ENCODE peak calls at places on chromosomes 7 and 10, in ten cellular contexts. C is sigmoid colon, S is transverse colon, J is esophagus squamous epithelium, E is A549, G is tibial nerve, O is lower leg skin, D is gastrocnemius medialis, X is IMR-90, N is body of pancreas. L is an unnamed sample.

GRCh38 chr7:130096243-130096827 is 26.0 kb downstream of the KLHDC10 start:
- DNase-seq in C (no peak), S (no peak), J (no peak), E (no peak), G (peak), O (no peak), D (no peak), X (no peak), N (no peak), L (no peak)

GRCh38 chr7:14195079-14195478 is 205.6 kb upstream of the ETV1 start:
- DNase-seq in C (no peak), S (no peak), J (no peak), E (no peak), G (no peak), O (no peak), D (no peak), X (no peak), N (no peak), L (no peak)

GRCh38 chr7:95209276-95209675 is 115.1 kb downstream of the PON1 start:
- DNase-seq in C (no peak), S (no peak), J (no peak), E (no peak), G (no peak), O (no peak), D (no peak), X (no peak), N (no peak), L (no peak)

GRCh38 chr10:77638766-77639101 is 1.1 kb upstream of the KCNMA1 start:
- DNase-seq in C (no peak), S (no peak), J (no peak), E (no peak), G (no peak), O (no peak), D (no peak), X (no peak), N (no peak), L (no peak)

GRCh38 chr10:129699722-129700340 is 232.8 kb downstream of the MGMT start:
- DNase-seq in C (no peak), S (no peak), J (no peak), E (no peak), G (no peak), O (no peak), D (no peak), X (no peak), N (no peak), L (no peak)

GRCh38 chr7:141701489-141702046 is 398 bp downstream of the DENND11 start:
- DNase-seq in C (peak), S (peak), J (no peak), E (no peak), G (no peak), O (peak), D (peak), X (no peak), N (peak), L (peak)

GRCh38 chr7:44277391-44277790 is 48.0 kb downstream of the CAMK2B start:
- DNase-seq in C (peak), S (no peak), J (no peak), E (no peak), G (no peak), O (peak), D (peak), X (no peak), N (peak), L (no peak)

GRCh38 chr7:44348300-44348699 is 22.9 kb upstream of the CAMK2B start:
- DNase-seq in C (no peak), S (no peak), J (no peak), E (peak), G (no peak), O (no peak), D (no peak), X (peak), N (no peak), L (no peak)

GRCh38 chr10:13633689-13634088 is 46.9 kb downstream of the PRPF18 start:
- DNase-seq in C (peak), S (peak), J (no peak), E (no peak), G (peak), O (no peak), D (peak), X (peak), N (peak), L (peak)

GRCh38 chr10:5461201-5461585 is 38.2 kb downstream of the CALML5 start:
- DNase-seq in C (no peak), S (no peak), J (no peak), E (no peak), G (peak), O (no peak), D (no peak), X (no peak), N (no peak), L (no peak)

GRCh38 chr10:128274938-128275337 is 148.7 kb upstream of the MKI67 start:
- DNase-seq in C (no peak), S (no peak), J (no peak), E (no peak), G (peak), O (no peak), D (peak), X (no peak), N (no peak), L (no peak)

GRCh38 chr7:89072094-89072493 is 276.6 kb upstream of the TEX47 start:
- DNase-seq in C (no peak), S (no peak), J (no peak), E (no peak), G (peak), O (no peak), D (no peak), X (no peak), N (no peak), L (no peak)

DNA sequence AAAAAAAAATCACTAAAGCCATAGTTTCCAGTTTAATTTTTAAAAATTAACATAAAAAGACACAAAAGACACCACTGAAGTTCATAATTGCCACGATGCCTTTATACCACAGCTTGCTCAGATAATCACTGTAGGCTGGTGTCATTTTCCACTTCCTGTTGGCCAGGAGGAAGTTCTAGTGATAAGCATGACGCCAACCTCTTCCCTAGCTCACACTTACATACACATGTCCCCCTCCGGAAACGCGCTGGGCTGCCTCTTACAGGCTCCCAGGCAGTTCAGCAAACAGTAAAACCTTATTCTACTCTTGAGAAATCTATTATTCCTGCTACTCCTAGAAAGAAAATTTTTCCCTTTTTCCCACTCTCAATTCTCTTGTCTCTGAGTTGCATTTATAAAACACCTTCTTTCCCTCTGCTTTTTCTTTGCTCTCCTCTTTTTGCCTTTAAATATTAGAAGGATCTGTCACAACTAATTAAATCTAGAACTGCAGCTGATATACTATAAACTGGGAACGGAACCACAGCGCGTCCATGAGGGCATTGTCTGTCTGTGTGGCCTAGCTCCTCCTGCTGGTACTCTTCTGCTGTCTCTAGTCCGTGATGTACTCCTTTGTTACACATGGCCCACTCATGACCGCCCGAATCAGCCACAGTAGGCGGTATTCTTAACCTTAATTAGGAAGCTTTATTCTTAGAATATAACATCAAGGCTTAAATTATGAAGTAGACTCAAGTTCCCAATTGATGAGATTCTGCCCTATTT is 664.9 kb downstream of the CNTNAP2 start:
- DNase-seq in C (no peak), S (no peak), J (no peak), E (no peak), G (no peak), O (no peak), D (no peak), X (no peak), N (no peak), L (no peak)
- TF ChIP-seq CTCF in C (no peak), S (no peak), J (no peak), E (no peak), G (no peak), O (no peak), D (no peak), X (no peak), N (no peak), L (no peak)

GRCh38 chr10:122304054-122304579 is 33.0 kb downstream of the BTBD16 start:
- DNase-seq in C (no peak), S (no peak), J (no peak), E (no peak), G (no peak), O (peak), D (no peak), X (no peak), N (no peak), L (no peak)
- TF ChIP-seq POLR2A in C (no peak), S (no peak), J (no peak), E (no peak), G (no peak), O (no peak), D (no peak), X (no peak), N (no peak), L (no peak)

GRCh38 chr7:16661924-16662323 is 15.9 kb downstream of the BZW2 start:
- DNase-seq in C (no peak), S (no peak), J (no peak), E (no peak), G (no peak), O (no peak), D (no peak), X (no peak), N (no peak), L (no peak)

GRCh38 chr7:16660702-16661464 is 14.9 kb downstream of the BZW2 start:
- DNase-seq in C (no peak), S (no peak), J (no peak), E (peak), G (no peak), O (no peak), D (no peak), X (peak), N (no peak), L (no peak)

GRCh38 chr7:16652888-16653287 is 6.9 kb downstream of the BZW2 start:
- DNase-seq in C (no peak), S (no peak), J (no peak), E (no peak), G (no peak), O (no peak), D (no peak), X (no peak), N (peak), L (no peak)

GRCh38 chr7:16655394-16655793 is 9.4 kb downstream of the BZW2 start:
- DNase-seq in C (no peak), S (no peak), J (no peak), E (no peak), G (no peak), O (no peak), D (no peak), X (no peak), N (no peak), L (no peak)

GRCh38 chr7:16657656-16658279 is 11.8 kb downstream of the BZW2 start:
- DNase-seq in C (no peak), S (peak), J (no peak), E (peak), G (no peak), O (no peak), D (peak), X (peak), N (peak), L (peak)
- TF ChIP-seq CTCF in C (no peak), S (no peak), J (no peak), E (no peak), G (no peak), O (no peak), D (no peak), X (peak), N (no peak), L (no peak)

GRCh38 chr10:16186564-16186963 is 250.2 kb upstream of the PTER start:
- DNase-seq in C (no peak), S (no peak), J (no peak), E (no peak), G (no peak), O (no peak), D (no peak), X (no peak), N (no peak), L (no peak)

GRCh38 chr10:16183989-16184643 is 252.7 kb upstream of the PTER start:
- DNase-seq in C (no peak), S (no peak), J (no peak), E (no peak), G (no peak), O (no peak), D (no peak), X (no peak), N (no peak), L (no peak)

GRCh38 chr10:16182688-16183087 is 254.1 kb upstream of the PTER start:
- DNase-seq in C (no peak), S (no peak), J (no peak), E (no peak), G (no peak), O (no peak), D (no peak), X (no peak), N (no peak), L (no peak)

GRCh38 chr10:16184911-16185310 is 251.9 kb upstream of the PTER start:
- DNase-seq in C (no peak), S (no peak), J (no peak), E (no peak), G (no peak), O (no peak), D (no peak), X (no peak), N (no peak), L (no peak)

DNA sequence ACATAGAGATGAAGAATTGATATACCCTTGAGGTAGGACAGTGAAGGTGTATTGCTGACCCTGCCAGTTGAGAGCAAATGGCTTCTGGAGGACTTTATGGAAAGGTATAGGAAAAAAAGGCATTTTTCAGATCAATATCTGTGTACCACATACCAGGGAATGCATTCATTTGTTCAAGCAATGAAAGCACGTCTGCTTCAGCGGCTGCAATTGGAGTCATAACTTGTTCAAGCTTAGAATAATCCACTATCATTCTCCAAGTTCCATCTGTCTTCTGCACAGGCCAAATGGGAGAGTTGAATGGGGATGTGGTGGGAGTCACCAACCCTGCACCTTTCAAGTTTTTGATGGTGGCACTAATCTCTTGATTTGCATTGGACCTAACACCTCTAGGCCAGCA is 249.6 kb upstream of the PTER start:
- DNase-seq in C (no peak), S (no peak), J (no peak), E (no peak), G (no peak), O (no peak), D (no peak), X (no peak), N (no peak), L (no peak)
- TF ChIP-seq POLR2A in C (no peak), S (no peak), J (no peak), E (no peak), G (no peak), O (no peak), D (no peak), X (no peak), N (no peak), L (no peak)